ENCODE peak calls at places on chromosome 22, in four cellular contexts. T, S, A and U are unnamed samples.

GRCh38 chr22:26983311-26983710 is 325.9 kb downstream of the MIAT start:
- DNase-seq in A (no peak), S (no peak), T (no peak), U (no peak)

GRCh38 chr22:47396105-47396504 is 633.7 kb downstream of the TBC1D22A start:
- DNase-seq in A (no peak), S (no peak), T (no peak), U (no peak)

GRCh38 chr22:41983516-41983915 is 14.3 kb downstream of the SEPTIN3 start:
- DNase-seq in S (no peak), T (no peak), A (peak), U (no peak)

GRCh38 chr22:42388130-42388797 is 43.9 kb downstream of the NFAM1 start:
- DNase-seq in S (no peak), T (no peak), A (no peak), U (peak)

GRCh38 chr22:18012528-18012927 is 11.8 kb downstream of the MICAL3 start:
- DNase-seq in A (no peak), T (no peak), S (no peak), U (peak)

GRCh38 chr22:19292262-19293230 is 1.0 kb upstream of the CLTCL1 start:
- DNase-seq in A (no peak), S (no peak), T (peak), U (no peak)

GRCh38 chr22:35399114-35399677 is 744 bp upstream of the MCM5 start:
- DNase-seq in T (peak), S (no peak), A (no peak), U (no peak)

GRCh38 chr22:27881404-27881803 is 37.7 kb downstream of the PITPNB start:
- DNase-seq in S (no peak), A (peak), T (no peak), U (peak)

GRCh38 chr22:36077261-36077660 is 48.6 kb upstream of the RBFOX2 start:
- DNase-seq in T (no peak), S (no peak), A (no peak), U (peak)

GRCh38 chr22:20464096-20464614 is 26.5 kb upstream of the SCARF2 start:
- DNase-seq in S (no peak), T (no peak), A (no peak), U (no peak)

GRCh38 chr22:40040927-40041326 is 46.2 kb downstream of the FAM83F start:
- DNase-seq in A (peak), T (no peak), S (no peak), U (no peak)

GRCh38 chr22:29150701-29151100 is 55.0 kb upstream of the EMID1 start:
- DNase-seq in A (no peak), S (no peak), T (no peak), U (no peak)

GRCh38 chr22:24953294-24954113 is 988 bp downstream of the KIAA1671 start:
- DNase-seq in A (peak), S (no peak), T (no peak), U (no peak)

DNA sequence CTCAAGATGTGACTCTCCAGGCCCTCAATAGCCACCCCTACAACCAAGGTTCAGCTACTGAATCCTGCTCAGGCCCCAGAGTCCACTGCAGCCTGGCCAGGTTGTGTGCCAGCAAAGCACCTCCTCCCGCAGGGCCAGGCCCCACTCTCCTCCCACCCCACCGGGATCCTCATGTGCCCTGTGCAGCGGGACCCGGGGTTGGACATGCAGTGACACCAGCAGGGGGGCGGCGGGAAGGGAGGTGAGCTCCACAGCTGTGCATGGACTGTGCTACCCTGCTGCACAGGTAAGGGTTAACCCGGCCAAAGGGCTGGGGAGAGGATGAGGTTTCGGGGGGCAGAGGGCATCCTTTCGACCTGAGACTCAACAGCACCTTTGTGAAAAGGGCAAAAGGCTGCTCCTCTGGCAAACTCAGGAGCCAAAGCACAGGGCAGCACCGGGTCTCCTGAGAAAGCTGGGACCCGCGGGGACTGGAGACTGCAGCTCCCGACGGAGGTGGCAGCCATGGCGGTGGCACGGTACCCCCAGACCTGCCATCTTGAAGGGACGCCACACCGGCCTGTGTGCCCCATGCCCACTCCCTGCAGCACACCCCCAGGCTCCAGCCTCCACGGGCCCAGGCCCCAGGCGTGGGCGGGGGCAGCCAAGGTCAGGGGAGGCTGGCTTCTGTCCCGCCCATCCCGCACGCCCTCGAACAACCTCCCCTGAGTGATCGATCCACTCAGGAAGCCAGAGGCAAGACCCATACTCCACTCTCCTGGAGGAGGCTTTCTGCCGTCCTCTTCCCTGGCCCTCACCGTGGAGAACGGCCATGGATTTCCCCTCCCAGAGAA is 10.6 kb downstream of the PLXNB2 start:
- DNase-seq in A (no peak), S (no peak), T (no peak), U (no peak)
- H2BK5ac ChIP-seq in A (no peak), S (peak), T (no peak), U (peak)

DNA sequence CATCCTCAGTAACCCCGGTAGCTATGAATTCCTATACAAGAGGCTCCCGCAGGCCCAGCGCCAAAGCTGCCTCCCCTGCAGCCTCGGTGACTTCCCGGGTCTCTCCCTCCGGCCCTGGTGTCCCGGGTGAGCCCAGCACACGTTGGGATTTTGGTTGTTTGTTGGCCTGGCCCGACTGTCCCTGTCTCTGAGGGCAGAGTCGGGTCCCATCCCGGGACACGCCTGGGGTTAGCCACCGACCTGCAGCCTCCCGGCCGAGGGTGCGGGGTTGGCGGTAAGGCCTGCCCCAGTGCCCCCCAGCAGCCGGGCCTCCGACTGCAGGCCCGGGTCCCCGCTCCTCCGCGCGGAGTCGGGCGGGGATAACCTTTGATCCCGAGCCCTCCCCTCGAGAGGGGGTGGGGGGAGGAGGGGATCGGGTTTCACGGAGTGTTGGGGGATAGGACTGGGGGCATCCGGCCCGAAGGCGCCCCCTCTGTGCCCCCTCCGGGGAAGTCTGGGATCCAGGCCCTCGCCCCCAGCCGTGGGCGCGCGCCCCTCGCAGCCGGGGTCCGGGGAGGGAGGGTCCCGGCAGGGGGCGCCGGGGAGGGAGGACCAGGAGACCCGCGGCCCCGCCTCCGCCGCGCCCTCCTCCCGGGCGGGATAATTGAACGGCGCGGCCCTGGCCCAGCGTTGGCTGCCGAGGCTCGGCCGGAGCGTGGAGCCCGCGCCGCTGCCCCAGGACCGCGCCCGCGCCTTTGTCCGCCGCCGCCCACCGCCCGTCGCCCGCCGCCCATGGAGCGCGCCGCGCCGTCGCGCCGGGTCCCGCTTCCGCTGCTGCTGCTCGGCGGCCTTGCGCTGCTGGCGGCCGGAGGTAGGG is at the start of gene FBLN1:
- DNase-seq in A (peak), S (peak), T (peak), U (no peak)
- H4K91ac ChIP-seq in A (peak), S (peak), T (no peak), U (peak)

GRCh38 chr22:44497904-44498242 is at the start of gene RTL6:
- DNase-seq in A (no peak), S (no peak), T (no peak), U (peak)
- H2BK5ac ChIP-seq in A (peak), S (peak), T (no peak), U (peak)

GRCh38 chr22:37426532-37427127 is 649 bp downstream of the ELFN2 start:
- DNase-seq in A (no peak), S (no peak), T (no peak), U (no peak)
- H4K91ac ChIP-seq in A (peak), S (peak), T (no peak), U (peak)

DNA sequence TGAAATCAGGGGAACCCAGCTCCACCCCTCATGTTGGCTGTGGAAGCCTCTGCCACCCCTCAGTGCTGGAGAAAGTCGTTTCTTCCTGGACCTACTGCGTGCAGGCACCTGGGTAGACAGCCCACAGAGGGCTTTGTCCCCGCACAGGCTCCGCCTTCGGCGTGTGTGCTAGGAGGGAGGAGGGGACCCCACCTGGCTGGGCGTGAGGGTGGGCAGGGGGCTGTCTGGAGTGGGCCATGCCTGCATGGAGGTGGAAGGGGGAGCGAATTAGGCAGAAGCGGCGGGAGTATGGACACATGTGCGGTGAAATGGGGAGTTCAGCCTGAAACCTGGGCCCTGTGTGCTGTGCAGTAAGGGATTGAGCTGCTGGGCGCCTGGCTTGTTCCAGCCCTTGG is 49.3 kb downstream of the FBLN1 start:
- DNase-seq in A (no peak), T (peak), S (no peak), U (no peak)
- H2BK5ac ChIP-seq in A (no peak), T (no peak), S (peak), U (peak)

GRCh38 chr22:30226192-30226832 is 20.2 kb downstream of the LIF start:
- DNase-seq in A (peak), S (no peak), T (no peak), U (peak)
- H4K91ac ChIP-seq in A (no peak), S (no peak), T (no peak), U (peak)

GRCh38 chr22:31630331-31631329 is 31.4 kb downstream of the PISD start:
- DNase-seq in A (peak), S (peak), T (peak), U (peak)
- H2BK5ac ChIP-seq in A (peak), S (no peak), T (no peak), U (peak)

GRCh38 chr22:23088199-23088604 is 17.9 kb downstream of the GNAZ start:
- DNase-seq in A (no peak), S (no peak), T (peak), U (no peak)
- H4K91ac ChIP-seq in A (no peak), S (no peak), T (no peak), U (no peak)

GRCh38 chr22:38122616-38123015 is 12.1 kb upstream of the BAIAP2L2 start:
- DNase-seq in A (no peak), S (no peak), T (no peak), U (no peak)

GRCh38 chr22:38124236-38124974 is 13.9 kb upstream of the BAIAP2L2 start:
- DNase-seq in T (peak), S (no peak), A (no peak), U (no peak)

GRCh38 chr22:38126928-38127668 is 16.6 kb upstream of the BAIAP2L2 start:
- DNase-seq in A (no peak), S (no peak), T (no peak), U (no peak)

GRCh38 chr22:38125731-38126344 is 15.4 kb upstream of the BAIAP2L2 start:
- DNase-seq in T (no peak), A (no peak), S (no peak), U (no peak)

GRCh38 chr22:38125038-38125610 is 14.6 kb upstream of the BAIAP2L2 start:
- DNase-seq in A (no peak), S (no peak), T (no peak), U (no peak)
- H2BK5ac ChIP-seq in A (no peak), S (no peak), T (no peak), U (no peak)